ENCODE peak calls at places on chromosomes 16 and 17, in nine cellular contexts. A is AG10803, R is GM12865, X is MM.1S, Z is fibroblast of pulmonary artery, D is AG04449, T is WERI-Rb-1, I is mesothelial cell of epicardium, L is upper lobe of right lung. U is an unnamed sample.
A peak's percentile ranks its signal among the peaks of the same experiment; 100 is the strongest.

GRCh38 chr16:8967437-8967821 is 3.7 kb upstream of the USP7 start:
- DNase-seq in T (no peak), A (no peak), R (no peak), Z (no peak), I (no peak), L (no peak), D (no peak), X (no peak), U (no peak)

GRCh38 chr17:78896091-78896833 is 6.7 kb downstream of the CEP295NL start:
- DNase-seq in D (no peak), Z (no peak), L (no peak), X (no peak), R (no peak), A (no peak), I (no peak), T (no peak), U (no peak)

GRCh38 chr17:38747385-38748328 is 479 bp downstream of the PCGF2 start:
- DNase-seq in R (peak; percentile 53), X (no peak), A (no peak), L (peak; percentile 82), D (no peak), T (peak; percentile 56), I (peak; percentile 60), Z (no peak), U (peak; percentile 40)

GRCh38 chr16:89358030-89359005 is 132.0 kb downstream of the ANKRD11 start:
- DNase-seq in A (no peak), Z (no peak), X (no peak), T (no peak), I (no peak), D (no peak), L (peak; percentile 65), R (peak; percentile 53), U (no peak)

GRCh38 chr17:2283302-2283701 is 20.3 kb downstream of the SMG6 start:
- DNase-seq in L (no peak), I (no peak), R (no peak), Z (no peak), A (no peak), X (no peak), T (no peak), D (no peak), U (no peak)

GRCh38 chr17:19014628-19015215 is 10.2 kb upstream of the FAM83G start:
- DNase-seq in A (no peak), R (no peak), Z (no peak), I (no peak), X (no peak), T (no peak), L (no peak), D (no peak), U (no peak)

GRCh38 chr16:27220991-27221390 is 17.7 kb downstream of the KDM8 start:
- DNase-seq in T (no peak), A (no peak), I (no peak), L (no peak), Z (no peak), D (no peak), R (no peak), X (no peak), U (no peak)

GRCh38 chr16:65722429-65722828 is 600.6 kb upstream of the CDH11 start:
- DNase-seq in D (no peak), Z (no peak), R (no peak), X (no peak), A (no peak), L (no peak), I (no peak), T (no peak), U (no peak)

GRCh38 chr16:69711115-69711740 is 15.1 kb downstream of the NQO1 start:
- DNase-seq in L (peak; percentile 64), Z (peak; percentile 83), I (no peak), R (no peak), A (no peak), T (no peak), D (no peak), X (no peak), U (no peak)

GRCh38 chr17:65463242-65463641 is 98.2 kb downstream of the AXIN2 start:
- DNase-seq in L (peak; percentile 85), T (no peak), A (peak; percentile 35), I (no peak), R (no peak), D (no peak), Z (peak; percentile 97), X (no peak), U (no peak)

GRCh38 chr16:56258508-56259424 is 67.5 kb downstream of the GNAO1 start:
- DNase-seq in T (no peak), I (no peak), Z (no peak), L (no peak), X (no peak), A (no peak), R (no peak), D (no peak), U (no peak)

GRCh38 chr16:58510776-58511628 is 4.3 kb upstream of the SETD6 start:
- DNase-seq in I (no peak), A (no peak), Z (no peak), X (no peak), R (no peak), T (no peak), D (no peak), L (peak; percentile 61), U (no peak)

GRCh38 chr17:12391468-12391867 is 274.2 kb upstream of the MYOCD start:
- DNase-seq in Z (no peak), I (no peak), L (no peak), X (no peak), A (peak; percentile 5), T (no peak), R (no peak), D (no peak), U (no peak)

GRCh38 chr17:7177954-7178477 is 1.2 kb downstream of the ASGR1 start:
- DNase-seq in I (peak; percentile 57), T (peak; percentile 65), L (no peak), Z (peak; percentile 31), A (no peak), D (no peak), R (no peak), X (no peak), U (no peak)

GRCh38 chr17:73932216-73932749 is 271.2 kb upstream of the RPL38 start:
- DNase-seq in R (no peak), T (no peak), I (no peak), D (no peak), Z (no peak), A (no peak), X (no peak), L (no peak), U (no peak)

GRCh38 chr17:38572665-38573365 is 32.9 kb downstream of the SRCIN1 start:
- DNase-seq in T (peak; percentile 48), X (peak; percentile 21), I (peak; percentile 60), A (no peak), R (no peak), D (no peak), L (no peak), Z (no peak), U (peak; percentile 49)

GRCh38 chr17:79812969-79813825 is 16.3 kb upstream of the CBX8 start:
- DNase-seq in I (peak; percentile 57), D (no peak), T (no peak), L (no peak), R (peak; percentile 47), A (no peak), X (no peak), Z (no peak), U (no peak)

GRCh38 chr16:82755570-82756282 is 129.0 kb downstream of the CDH13 start:
- DNase-seq in L (no peak), T (peak; percentile 8), D (no peak), I (no peak), A (peak; percentile 20), Z (peak; percentile 33), R (no peak), X (no peak), U (no peak)

GRCh38 chr16:72202014-72202413 is 30.1 kb upstream of the PMFBP1 start:
- DNase-seq in Z (no peak), A (no peak), D (no peak), X (no peak), R (no peak), I (no peak), L (no peak), T (no peak), U (no peak)

DNA sequence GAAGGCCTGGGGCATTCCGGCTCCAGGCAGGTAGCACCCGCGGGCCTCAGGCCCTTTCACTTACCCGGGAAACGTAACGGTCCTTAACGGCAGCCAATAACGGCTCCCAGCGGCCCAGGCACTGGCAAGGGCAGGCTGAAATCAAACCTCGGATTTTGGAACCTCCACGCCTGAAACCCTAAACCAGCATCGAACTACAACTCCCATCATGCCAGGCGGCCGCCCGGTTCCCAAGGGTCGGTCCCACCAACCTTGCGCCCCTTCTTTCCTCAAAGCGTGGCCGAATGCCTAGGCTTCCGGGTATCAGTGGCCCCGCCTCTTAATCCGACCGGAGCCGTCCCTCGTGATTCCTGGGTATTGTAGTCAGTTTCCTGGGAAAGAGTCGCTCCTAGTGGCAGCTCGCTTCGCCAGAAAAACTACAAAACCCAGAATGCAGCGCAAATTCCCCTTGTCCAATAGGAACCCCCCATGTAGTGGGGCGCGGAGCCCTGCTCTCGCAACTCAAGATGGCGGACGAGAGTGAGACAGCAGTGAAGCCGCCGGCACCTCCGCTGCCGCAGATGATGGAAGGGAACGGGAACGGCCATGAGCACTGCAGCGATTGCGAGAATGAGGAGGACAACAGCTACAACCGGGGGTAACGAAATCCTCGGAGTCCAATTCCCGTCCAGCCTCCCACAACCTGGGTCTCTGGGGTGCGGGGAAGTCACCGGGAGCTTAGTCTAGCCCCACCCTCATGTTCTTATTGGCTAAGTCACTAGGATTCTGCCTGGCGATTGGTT is at the start of gene NMT1:
- DNase-seq in I (peak; percentile 93), A (peak; percentile 99), L (peak; percentile 96), X (peak; percentile 99), Z (peak; percentile 100), D (peak; percentile 92), R (peak; percentile 100), T (peak; percentile 100), U (peak; percentile 88)
- TF ChIP-seq CTCF in I (no peak), A (no peak), L (no peak), X (no peak), Z (no peak), D (no peak), R (no peak), T (no peak), U (no peak)

GRCh38 chr16:81730090-81731051 is 48.7 kb upstream of the PLCG2 start:
- DNase-seq in D (peak; percentile 3), X (peak; percentile 13), I (peak; percentile 86), A (peak; percentile 56), T (peak; percentile 73), Z (peak; percentile 84), R (peak; percentile 82), L (peak; percentile 92), U (peak; percentile 85)
- TF ChIP-seq CTCF in D (peak; percentile 66), X (peak; percentile 50), I (peak; percentile 76), A (peak; percentile 48), T (peak; percentile 69), Z (peak; percentile 44), R (peak; percentile 81), L (peak; percentile 62), U (peak; percentile 81)

DNA sequence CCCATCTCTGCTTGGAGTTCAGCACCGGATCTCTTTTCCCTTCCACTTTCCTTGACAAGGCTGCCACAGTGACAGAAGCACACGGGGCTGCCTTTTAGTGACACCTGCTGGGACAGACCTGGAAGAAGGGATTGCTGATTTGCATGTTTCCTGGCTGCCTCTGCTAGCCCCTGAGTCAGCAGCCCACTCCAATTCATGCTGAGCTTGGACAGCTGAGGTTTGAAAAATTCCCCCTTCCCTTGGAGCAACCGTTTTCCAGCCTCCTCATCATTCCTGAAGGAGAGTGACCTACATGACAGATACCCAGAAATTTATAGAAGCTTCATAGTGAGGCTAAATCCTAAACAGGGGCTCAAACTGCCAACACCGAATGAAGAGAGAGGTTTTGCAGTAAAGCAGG is 18.8 kb upstream of the RBL2 start:
- DNase-seq in T (peak; percentile 53), D (no peak), A (no peak), L (no peak), R (no peak), X (peak; percentile 53), I (no peak), Z (no peak), U (no peak)
- TF ChIP-seq CTCF in T (peak; percentile 67), D (no peak), A (no peak), L (no peak), R (no peak), X (peak; percentile 42), I (no peak), Z (no peak), U (no peak)

GRCh38 chr16:79885320-79885719 is 284.8 kb upstream of the MAF start:
- DNase-seq in Z (no peak), X (no peak), D (no peak), T (no peak), L (no peak), I (no peak), A (no peak), R (no peak), U (no peak)
- TF ChIP-seq CTCF in Z (no peak), X (no peak), D (no peak), T (no peak), L (no peak), I (no peak), A (no peak), R (no peak), U (no peak)